ENCODE peak calls at places on chromosomes 16 and 17, in ten cellular contexts. R is neural progenitor cell, X is tibial nerve, Q is lung, T is psoas muscle, G is foreskin fibroblast, N is retinal pigment epithelial cell, E is stomach, K is fibroblast of the aortic adventitia, H is WERI-Rb-1. M is an unnamed sample.

GRCh38 chr17:18026408-18026776 is 12.6 kb downstream of the ATPAF2 start:
- DNase-seq in R (no peak), X (no peak), Q (no peak), T (peak; percentile 29), G (peak; percentile 90), N (peak; percentile 97), E (no peak), K (peak; percentile 58), H (no peak), M (peak; percentile 49)

GRCh38 chr17:43360376-43360738 is 38.4 kb upstream of the ARL4D start:
- DNase-seq in R (no peak), X (no peak), Q (no peak), T (no peak), G (peak; percentile 78), N (peak; percentile 60), E (peak; percentile 59), K (peak; percentile 89), H (peak; percentile 49), M (peak; percentile 73)

GRCh38 chr16:78709137-78709871 is 609.9 kb downstream of the WWOX start:
- DNase-seq in R (peak; percentile 95), X (no peak), Q (no peak), T (no peak), G (no peak), N (peak; percentile 26), E (no peak), K (no peak), H (peak; percentile 17), M (no peak)

GRCh38 chr16:49866533-49867155 is 10.7 kb upstream of the ZNF423 start:
- DNase-seq in R (peak; percentile 92), X (no peak), Q (no peak), T (no peak), G (no peak), N (no peak), E (no peak), K (no peak), H (no peak), M (no peak)

GRCh38 chr17:83079340-83079747 is at the start of gene METRNL:
- DNase-seq in R (peak; percentile 87), X (peak; percentile 73), Q (peak; percentile 74), T (peak; percentile 80), G (peak; percentile 88), N (no peak), E (peak; percentile 83), K (peak; percentile 56), H (peak; percentile 69), M (peak; percentile 45)

GRCh38 chr16:86505899-86506864 is 4.1 kb upstream of the FOXF1 start:
- DNase-seq in R (no peak), X (no peak), Q (no peak), T (no peak), G (no peak), N (no peak), E (no peak), K (no peak), H (no peak), M (no peak)

GRCh38 chr17:80812362-80813088 is 179.1 kb upstream of the CHMP6 start:
- DNase-seq in R (no peak), X (no peak), Q (no peak), T (no peak), G (no peak), N (no peak), E (no peak), K (no peak), H (peak; percentile 2), M (no peak)

GRCh38 chr17:39756376-39757079 is 18.8 kb downstream of the GRB7 start:
- DNase-seq in R (no peak), X (no peak), Q (no peak), T (no peak), G (no peak), N (no peak), E (no peak), K (no peak), H (no peak), M (no peak)

GRCh38 chr16:85514601-85515318 is 98.4 kb upstream of the GSE1 start:
- DNase-seq in R (peak; percentile 73), X (peak; percentile 31), Q (peak; percentile 80), T (peak; percentile 70), G (peak; percentile 98), N (peak; percentile 54), E (peak; percentile 77), K (peak; percentile 95), H (no peak), M (peak; percentile 73)

GRCh38 chr16:55499951-55500350 is 8.9 kb upstream of the LPCAT2 start:
- DNase-seq in R (peak; percentile 49), X (no peak), Q (peak; percentile 26), T (no peak), G (peak; percentile 97), N (peak; percentile 99), E (no peak), K (peak; percentile 99), H (peak; percentile 40), M (peak; percentile 99)

GRCh38 chr16:79519448-79519847 is 81.1 kb downstream of the MAF start:
- DNase-seq in R (no peak), X (no peak), Q (no peak), T (peak; percentile 43), G (no peak), N (no peak), E (peak; percentile 43), K (no peak), H (no peak), M (no peak)

GRCh38 chr17:496761-497586 is 144.4 kb upstream of the RPH3AL start:
- DNase-seq in R (no peak), X (no peak), Q (no peak), T (no peak), G (peak; percentile 54), N (no peak), E (no peak), K (no peak), H (no peak), M (no peak)

GRCh38 chr17:67891481-67892119 is 66.3 kb downstream of the BPTF start:
- DNase-seq in R (peak; percentile 4), X (no peak), Q (no peak), T (no peak), G (peak; percentile 78), N (peak; percentile 2), E (no peak), K (peak; percentile 72), H (peak; percentile 50), M (peak; percentile 57)
- TF ChIP-seq CTCF in R (no peak), X (no peak), Q (no peak), T (no peak), G (peak; percentile 23), N (peak; percentile 25), E (no peak), K (peak; percentile 33), H (peak; percentile 56), M (peak; percentile 63)

GRCh38 chr17:48037924-48038323 is 327 bp upstream of the COPZ2 start:
- DNase-seq in R (no peak), X (no peak), Q (no peak), T (no peak), G (peak; percentile 48), N (no peak), E (no peak), K (no peak), H (no peak), M (no peak)

GRCh38 chr17:48036693-48037035 is 933 bp downstream of the COPZ2 start:
- DNase-seq in R (no peak), X (no peak), Q (no peak), T (no peak), G (no peak), N (no peak), E (no peak), K (no peak), H (no peak), M (no peak)

GRCh38 chr17:48038687-48039086 is 1.1 kb upstream of the COPZ2 start:
- DNase-seq in R (no peak), X (no peak), Q (no peak), T (no peak), G (no peak), N (no peak), E (no peak), K (no peak), H (no peak), M (no peak)

GRCh38 chr17:48031966-48032365 is 5.6 kb downstream of the COPZ2 start:
- DNase-seq in R (no peak), X (no peak), Q (no peak), T (no peak), G (no peak), N (no peak), E (no peak), K (no peak), H (peak; percentile 69), M (no peak)

GRCh38 chr17:48037036-48037881 is at the start of gene COPZ2:
- DNase-seq in R (peak; percentile 70), X (no peak), Q (peak; percentile 63), T (peak; percentile 78), G (peak; percentile 81), N (no peak), E (peak; percentile 60), K (peak; percentile 49), H (no peak), M (no peak)
- TF ChIP-seq CTCF in R (peak; percentile 59), X (peak; percentile 56), Q (no peak), T (peak; percentile 34), G (peak; percentile 63), N (peak; percentile 73), E (no peak), K (peak; percentile 61), H (no peak), M (peak; percentile 81)

DNA sequence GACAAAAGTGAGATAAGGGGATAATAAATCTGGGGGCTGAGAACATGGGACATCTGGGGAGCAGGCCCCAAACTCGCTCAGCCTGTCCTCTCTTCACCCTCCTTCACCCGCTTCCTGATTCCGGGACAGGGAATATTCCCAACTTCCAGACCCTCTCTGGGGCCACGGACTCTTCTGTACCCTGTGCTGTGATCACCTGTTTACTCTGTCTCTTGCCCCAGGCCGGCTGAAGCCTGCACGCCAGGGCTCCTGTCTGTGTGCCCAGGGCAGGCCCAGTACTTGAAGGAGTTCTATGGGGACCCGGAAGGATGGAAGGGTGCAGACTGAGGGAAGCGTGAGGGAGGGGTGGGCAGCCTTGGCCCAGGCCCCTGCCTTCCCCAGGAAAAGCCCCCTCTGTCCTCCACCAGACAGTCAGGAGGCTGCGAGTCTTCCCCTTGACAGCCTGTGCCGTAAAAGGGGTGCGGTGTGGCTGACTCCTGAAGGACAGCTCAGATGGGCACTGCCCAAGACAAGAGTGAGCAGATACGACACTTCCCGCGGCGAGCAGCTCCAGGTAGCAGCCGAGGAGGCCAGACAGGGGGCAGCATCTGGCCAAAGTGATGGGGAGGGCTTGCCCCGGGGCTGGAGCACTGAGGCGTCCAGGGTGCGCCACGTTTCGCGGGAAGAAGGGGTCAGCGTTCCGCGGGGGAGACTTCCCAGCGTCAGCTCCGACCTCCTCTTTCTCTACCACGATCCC is 1.0 kb upstream of the CCNF start:
- DNase-seq in R (peak; percentile 64), X (peak; percentile 36), Q (peak; percentile 32), T (no peak), G (peak; percentile 68), N (no peak), E (peak; percentile 40), K (peak; percentile 7), H (peak; percentile 75), M (no peak)
- TF ChIP-seq CTCF in R (peak; percentile 18), X (no peak), Q (no peak), T (no peak), G (peak; percentile 30), N (peak; percentile 33), E (no peak), K (peak; percentile 41), H (peak; percentile 58), M (peak; percentile 51)

GRCh38 chr17:73650147-73650546 is 5.9 kb upstream of the SDK2 start:
- DNase-seq in R (peak; percentile 64), X (no peak), Q (peak; percentile 10), T (no peak), G (no peak), N (no peak), E (no peak), K (no peak), H (peak; percentile 69), M (no peak)
- TF ChIP-seq CTCF in R (peak; percentile 66), X (no peak), Q (no peak), T (no peak), G (no peak), N (peak; percentile 21), E (no peak), K (no peak), H (peak; percentile 86), M (no peak)